ENCODE peak calls at places on chromosomes 1 and 21, in ten cellular contexts. One of them, this sample, is unnamed.

GRCh38 chr1:220001095-220001501 is 45.2 kb downstream of the EPRS1 start:
- DNase-seq in germinal center: no peak
- DNase-seq in OCI-LY7: no peak
- DNase-seq in Calu3: no peak
- DNase-seq in activated naive CD4-positive, alpha-beta T cell treated with Interleukin-2 at 50 U/mL for 16 hours: no peak
- DNase-seq in KBM-7: no peak
- DNase-seq in HEK293T: no peak
- DNase-seq in non-pigmented ciliary epithelial cell: peak
- DNase-seq in HTR-8/SVneo: peak
- DNase-seq in stimulated activated CD8-positive, alpha-beta memory T cell treated with anti-CD3 and anti-CD28 coated beads, Interleukin-7, amount 100 ng/mL, for 1 hour: no peak
- DNase-seq in this sample: no peak

GRCh38 chr21:33174756-33175155 is 55.0 kb upstream of the IFNAR2 start:
- DNase-seq in non-pigmented ciliary epithelial cell: no peak
- DNase-seq in stimulated activated CD8-positive, alpha-beta memory T cell treated with anti-CD3 and anti-CD28 coated beads, Interleukin-7, amount 100 ng/mL, for 1 hour: no peak
- DNase-seq in Calu3: no peak
- DNase-seq in activated naive CD4-positive, alpha-beta T cell treated with Interleukin-2 at 50 U/mL for 16 hours: no peak
- DNase-seq in HEK293T: no peak
- DNase-seq in germinal center: no peak
- DNase-seq in KBM-7: no peak
- DNase-seq in OCI-LY7: no peak
- DNase-seq in HTR-8/SVneo: no peak
- DNase-seq in this sample: no peak

GRCh38 chr1:89910780-89911179 is 84.1 kb upstream of the ZNF326 start:
- DNase-seq in HEK293T: no peak
- DNase-seq in HTR-8/SVneo: peak
- DNase-seq in Calu3: no peak
- DNase-seq in KBM-7: no peak
- DNase-seq in non-pigmented ciliary epithelial cell: peak
- DNase-seq in stimulated activated CD8-positive, alpha-beta memory T cell treated with anti-CD3 and anti-CD28 coated beads, Interleukin-7, amount 100 ng/mL, for 1 hour: no peak
- DNase-seq in activated naive CD4-positive, alpha-beta T cell treated with Interleukin-2 at 50 U/mL for 16 hours: no peak
- DNase-seq in OCI-LY7: no peak
- DNase-seq in germinal center: no peak
- DNase-seq in this sample: no peak

GRCh38 chr21:17576080-17576835 is 36.4 kb downstream of the BTG3 start:
- DNase-seq in germinal center: no peak
- DNase-seq in HTR-8/SVneo: no peak
- DNase-seq in non-pigmented ciliary epithelial cell: no peak
- DNase-seq in stimulated activated CD8-positive, alpha-beta memory T cell treated with anti-CD3 and anti-CD28 coated beads, Interleukin-7, amount 100 ng/mL, for 1 hour: no peak
- DNase-seq in activated naive CD4-positive, alpha-beta T cell treated with Interleukin-2 at 50 U/mL for 16 hours: no peak
- DNase-seq in Calu3: no peak
- DNase-seq in OCI-LY7: no peak
- DNase-seq in KBM-7: no peak
- DNase-seq in HEK293T: peak
- DNase-seq in this sample: no peak

GRCh38 chr1:68081775-68082283 is 31.4 kb upstream of the DIRAS3 start:
- DNase-seq in stimulated activated CD8-positive, alpha-beta memory T cell treated with anti-CD3 and anti-CD28 coated beads, Interleukin-7, amount 100 ng/mL, for 1 hour: no peak
- DNase-seq in germinal center: no peak
- DNase-seq in activated naive CD4-positive, alpha-beta T cell treated with Interleukin-2 at 50 U/mL for 16 hours: no peak
- DNase-seq in non-pigmented ciliary epithelial cell: no peak
- DNase-seq in Calu3: no peak
- DNase-seq in HTR-8/SVneo: no peak
- DNase-seq in OCI-LY7: no peak
- DNase-seq in HEK293T: no peak
- DNase-seq in KBM-7: no peak
- DNase-seq in this sample: no peak

GRCh38 chr1:161071886-161072371 is 2.2 kb upstream of the ARHGAP30 start:
- DNase-seq in non-pigmented ciliary epithelial cell: no peak
- DNase-seq in germinal center: peak
- DNase-seq in OCI-LY7: peak
- DNase-seq in KBM-7: peak
- DNase-seq in activated naive CD4-positive, alpha-beta T cell treated with Interleukin-2 at 50 U/mL for 16 hours: peak
- DNase-seq in Calu3: peak
- DNase-seq in HTR-8/SVneo: peak
- DNase-seq in HEK293T: peak
- DNase-seq in stimulated activated CD8-positive, alpha-beta memory T cell treated with anti-CD3 and anti-CD28 coated beads, Interleukin-7, amount 100 ng/mL, for 1 hour: no peak
- DNase-seq in this sample: peak

GRCh38 chr1:246213947-246214346 is 293.1 kb downstream of the SMYD3 start:
- DNase-seq in stimulated activated CD8-positive, alpha-beta memory T cell treated with anti-CD3 and anti-CD28 coated beads, Interleukin-7, amount 100 ng/mL, for 1 hour: no peak
- DNase-seq in OCI-LY7: no peak
- DNase-seq in Calu3: no peak
- DNase-seq in HEK293T: no peak
- DNase-seq in KBM-7: no peak
- DNase-seq in activated naive CD4-positive, alpha-beta T cell treated with Interleukin-2 at 50 U/mL for 16 hours: no peak
- DNase-seq in germinal center: no peak
- DNase-seq in HTR-8/SVneo: no peak
- DNase-seq in non-pigmented ciliary epithelial cell: no peak
- DNase-seq in this sample: no peak

GRCh38 chr21:32423846-32424535 is 11.5 kb downstream of the EVA1C start:
- DNase-seq in KBM-7: no peak
- DNase-seq in HEK293T: no peak
- DNase-seq in activated naive CD4-positive, alpha-beta T cell treated with Interleukin-2 at 50 U/mL for 16 hours: no peak
- DNase-seq in Calu3: no peak
- DNase-seq in HTR-8/SVneo: no peak
- DNase-seq in germinal center: no peak
- DNase-seq in OCI-LY7: no peak
- DNase-seq in non-pigmented ciliary epithelial cell: no peak
- DNase-seq in stimulated activated CD8-positive, alpha-beta memory T cell treated with anti-CD3 and anti-CD28 coated beads, Interleukin-7, amount 100 ng/mL, for 1 hour: no peak
- DNase-seq in this sample: no peak

GRCh38 chr21:31111093-31111492 is 72.8 kb upstream of the KRTAP19-8 start:
- DNase-seq in Calu3: no peak
- DNase-seq in activated naive CD4-positive, alpha-beta T cell treated with Interleukin-2 at 50 U/mL for 16 hours: no peak
- DNase-seq in germinal center: no peak
- DNase-seq in OCI-LY7: no peak
- DNase-seq in stimulated activated CD8-positive, alpha-beta memory T cell treated with anti-CD3 and anti-CD28 coated beads, Interleukin-7, amount 100 ng/mL, for 1 hour: no peak
- DNase-seq in HTR-8/SVneo: no peak
- DNase-seq in non-pigmented ciliary epithelial cell: no peak
- DNase-seq in KBM-7: no peak
- DNase-seq in HEK293T: no peak
- DNase-seq in this sample: no peak

GRCh38 chr1:86018311-86018923 is 138.2 kb downstream of the COL24A1 start:
- DNase-seq in non-pigmented ciliary epithelial cell: no peak
- DNase-seq in germinal center: peak
- DNase-seq in HTR-8/SVneo: peak
- DNase-seq in Calu3: peak
- DNase-seq in stimulated activated CD8-positive, alpha-beta memory T cell treated with anti-CD3 and anti-CD28 coated beads, Interleukin-7, amount 100 ng/mL, for 1 hour: no peak
- DNase-seq in KBM-7: peak
- DNase-seq in OCI-LY7: peak
- DNase-seq in HEK293T: peak
- DNase-seq in activated naive CD4-positive, alpha-beta T cell treated with Interleukin-2 at 50 U/mL for 16 hours: no peak
- DNase-seq in this sample: peak

GRCh38 chr1:234348964-234349363 is 24.3 kb upstream of the COA6 start:
- DNase-seq in germinal center: no peak
- DNase-seq in OCI-LY7: no peak
- DNase-seq in activated naive CD4-positive, alpha-beta T cell treated with Interleukin-2 at 50 U/mL for 16 hours: no peak
- DNase-seq in stimulated activated CD8-positive, alpha-beta memory T cell treated with anti-CD3 and anti-CD28 coated beads, Interleukin-7, amount 100 ng/mL, for 1 hour: no peak
- DNase-seq in non-pigmented ciliary epithelial cell: no peak
- DNase-seq in HEK293T: no peak
- DNase-seq in HTR-8/SVneo: no peak
- DNase-seq in KBM-7: no peak
- DNase-seq in Calu3: no peak
- DNase-seq in this sample: no peak

GRCh38 chr1:244097523-244098390 is 46.7 kb downstream of the ZBTB18 start:
- DNase-seq in germinal center: no peak
- DNase-seq in KBM-7: no peak
- DNase-seq in activated naive CD4-positive, alpha-beta T cell treated with Interleukin-2 at 50 U/mL for 16 hours: no peak
- DNase-seq in HEK293T: no peak
- DNase-seq in HTR-8/SVneo: no peak
- DNase-seq in OCI-LY7: no peak
- DNase-seq in non-pigmented ciliary epithelial cell: no peak
- DNase-seq in Calu3: no peak
- DNase-seq in stimulated activated CD8-positive, alpha-beta memory T cell treated with anti-CD3 and anti-CD28 coated beads, Interleukin-7, amount 100 ng/mL, for 1 hour: no peak
- DNase-seq in this sample: no peak

GRCh38 chr1:205014772-205015171 is 28.2 kb upstream of the CNTN2 start:
- DNase-seq in activated naive CD4-positive, alpha-beta T cell treated with Interleukin-2 at 50 U/mL for 16 hours: no peak
- DNase-seq in KBM-7: no peak
- DNase-seq in germinal center: no peak
- DNase-seq in HEK293T: no peak
- DNase-seq in OCI-LY7: no peak
- DNase-seq in stimulated activated CD8-positive, alpha-beta memory T cell treated with anti-CD3 and anti-CD28 coated beads, Interleukin-7, amount 100 ng/mL, for 1 hour: no peak
- DNase-seq in Calu3: no peak
- DNase-seq in non-pigmented ciliary epithelial cell: no peak
- DNase-seq in HTR-8/SVneo: no peak
- DNase-seq in this sample: peak

GRCh38 chr1:3787347-3787710 is 9.0 kb downstream of the LRRC47 start:
- DNase-seq in stimulated activated CD8-positive, alpha-beta memory T cell treated with anti-CD3 and anti-CD28 coated beads, Interleukin-7, amount 100 ng/mL, for 1 hour: no peak
- DNase-seq in non-pigmented ciliary epithelial cell: no peak
- DNase-seq in germinal center: no peak
- DNase-seq in OCI-LY7: no peak
- DNase-seq in KBM-7: no peak
- DNase-seq in activated naive CD4-positive, alpha-beta T cell treated with Interleukin-2 at 50 U/mL for 16 hours: peak
- DNase-seq in HTR-8/SVneo: no peak
- DNase-seq in Calu3: no peak
- DNase-seq in HEK293T: no peak
- DNase-seq in this sample: no peak

GRCh38 chr21:27480841-27481261 is 514.0 kb upstream of the ADAMTS5 start:
- DNase-seq in stimulated activated CD8-positive, alpha-beta memory T cell treated with anti-CD3 and anti-CD28 coated beads, Interleukin-7, amount 100 ng/mL, for 1 hour: no peak
- DNase-seq in HTR-8/SVneo: no peak
- DNase-seq in KBM-7: no peak
- DNase-seq in non-pigmented ciliary epithelial cell: no peak
- DNase-seq in Calu3: peak
- DNase-seq in germinal center: no peak
- DNase-seq in OCI-LY7: no peak
- DNase-seq in activated naive CD4-positive, alpha-beta T cell treated with Interleukin-2 at 50 U/mL for 16 hours: no peak
- DNase-seq in HEK293T: no peak
- DNase-seq in this sample: no peak

GRCh38 chr1:36305915-36306209 is 306 bp upstream of the SH3D21 start:
- DNase-seq in HEK293T: no peak
- DNase-seq in Calu3: no peak
- DNase-seq in germinal center: no peak
- DNase-seq in OCI-LY7: no peak
- DNase-seq in KBM-7: no peak
- DNase-seq in stimulated activated CD8-positive, alpha-beta memory T cell treated with anti-CD3 and anti-CD28 coated beads, Interleukin-7, amount 100 ng/mL, for 1 hour: no peak
- DNase-seq in activated naive CD4-positive, alpha-beta T cell treated with Interleukin-2 at 50 U/mL for 16 hours: no peak
- DNase-seq in HTR-8/SVneo: no peak
- DNase-seq in non-pigmented ciliary epithelial cell: no peak
- DNase-seq in this sample: no peak

GRCh38 chr1:112325504-112325903 is 70.5 kb upstream of the CTTNBP2NL start:
- DNase-seq in Calu3: no peak
- DNase-seq in OCI-LY7: no peak
- DNase-seq in HEK293T: no peak
- DNase-seq in activated naive CD4-positive, alpha-beta T cell treated with Interleukin-2 at 50 U/mL for 16 hours: no peak
- DNase-seq in non-pigmented ciliary epithelial cell: no peak
- DNase-seq in stimulated activated CD8-positive, alpha-beta memory T cell treated with anti-CD3 and anti-CD28 coated beads, Interleukin-7, amount 100 ng/mL, for 1 hour: no peak
- DNase-seq in HTR-8/SVneo: no peak
- DNase-seq in germinal center: no peak
- DNase-seq in KBM-7: no peak
- DNase-seq in this sample: no peak

GRCh38 chr1:224809613-224810012 is 119.9 kb upstream of the DNAH14 start:
- DNase-seq in Calu3: no peak
- DNase-seq in HEK293T: no peak
- DNase-seq in KBM-7: no peak
- DNase-seq in stimulated activated CD8-positive, alpha-beta memory T cell treated with anti-CD3 and anti-CD28 coated beads, Interleukin-7, amount 100 ng/mL, for 1 hour: no peak
- DNase-seq in OCI-LY7: no peak
- DNase-seq in activated naive CD4-positive, alpha-beta T cell treated with Interleukin-2 at 50 U/mL for 16 hours: no peak
- DNase-seq in non-pigmented ciliary epithelial cell: no peak
- DNase-seq in HTR-8/SVneo: no peak
- DNase-seq in germinal center: no peak
- DNase-seq in this sample: no peak

GRCh38 chr1:27527857-27528700 is 38.1 kb upstream of the WASF2 start:
- DNase-seq in HEK293T: no peak
- DNase-seq in stimulated activated CD8-positive, alpha-beta memory T cell treated with anti-CD3 and anti-CD28 coated beads, Interleukin-7, amount 100 ng/mL, for 1 hour: no peak
- DNase-seq in Calu3: peak
- DNase-seq in HTR-8/SVneo: no peak
- DNase-seq in OCI-LY7: peak
- DNase-seq in KBM-7: no peak
- DNase-seq in germinal center: peak
- DNase-seq in non-pigmented ciliary epithelial cell: no peak
- DNase-seq in activated naive CD4-positive, alpha-beta T cell treated with Interleukin-2 at 50 U/mL for 16 hours: peak
- DNase-seq in this sample: no peak

GRCh38 chr1:157325220-157325619 is 187.0 kb upstream of the ETV3 start:
- DNase-seq in HTR-8/SVneo: no peak
- DNase-seq in OCI-LY7: no peak
- DNase-seq in activated naive CD4-positive, alpha-beta T cell treated with Interleukin-2 at 50 U/mL for 16 hours: no peak
- DNase-seq in HEK293T: no peak
- DNase-seq in non-pigmented ciliary epithelial cell: no peak
- DNase-seq in KBM-7: no peak
- DNase-seq in Calu3: no peak
- DNase-seq in stimulated activated CD8-positive, alpha-beta memory T cell treated with anti-CD3 and anti-CD28 coated beads, Interleukin-7, amount 100 ng/mL, for 1 hour: no peak
- DNase-seq in germinal center: no peak
- DNase-seq in this sample: no peak

GRCh38 chr1:34983700-34984355 is 1.3 kb downstream of the TMEM35B start:
- DNase-seq in HEK293T: no peak
- DNase-seq in HTR-8/SVneo: no peak
- DNase-seq in germinal center: no peak
- DNase-seq in KBM-7: no peak
- DNase-seq in OCI-LY7: peak
- DNase-seq in non-pigmented ciliary epithelial cell: no peak
- DNase-seq in activated naive CD4-positive, alpha-beta T cell treated with Interleukin-2 at 50 U/mL for 16 hours: no peak
- DNase-seq in Calu3: peak
- DNase-seq in stimulated activated CD8-positive, alpha-beta memory T cell treated with anti-CD3 and anti-CD28 coated beads, Interleukin-7, amount 100 ng/mL, for 1 hour: no peak
- DNase-seq in this sample: no peak

GRCh38 chr1:205678286-205679111 is 1.8 kb downstream of the SLC45A3 start:
- DNase-seq in OCI-LY7: no peak
- DNase-seq in KBM-7: peak
- DNase-seq in HEK293T: no peak
- DNase-seq in HTR-8/SVneo: no peak
- DNase-seq in activated naive CD4-positive, alpha-beta T cell treated with Interleukin-2 at 50 U/mL for 16 hours: no peak
- DNase-seq in germinal center: no peak
- DNase-seq in Calu3: no peak
- DNase-seq in stimulated activated CD8-positive, alpha-beta memory T cell treated with anti-CD3 and anti-CD28 coated beads, Interleukin-7, amount 100 ng/mL, for 1 hour: no peak
- DNase-seq in non-pigmented ciliary epithelial cell: no peak
- DNase-seq in this sample: no peak

GRCh38 chr1:204660509-204660908 is 25.0 kb downstream of the LRRN2 start:
- DNase-seq in non-pigmented ciliary epithelial cell: no peak
- DNase-seq in Calu3: no peak
- DNase-seq in HEK293T: no peak
- DNase-seq in germinal center: no peak
- DNase-seq in stimulated activated CD8-positive, alpha-beta memory T cell treated with anti-CD3 and anti-CD28 coated beads, Interleukin-7, amount 100 ng/mL, for 1 hour: no peak
- DNase-seq in activated naive CD4-positive, alpha-beta T cell treated with Interleukin-2 at 50 U/mL for 16 hours: no peak
- DNase-seq in KBM-7: no peak
- DNase-seq in OCI-LY7: no peak
- DNase-seq in HTR-8/SVneo: no peak
- DNase-seq in this sample: no peak